ENCODE peak calls at places on chromosomes 12 and 14, in four cellular contexts. Y is CD8-positive, alpha-beta T cell; O is uterus; K is right cardiac atrium. B is an unnamed sample.
A peak's percentile ranks its signal among the peaks of the same experiment; 100 is the strongest.

GRCh38 chr14:36659010-36659821 is 2.4 kb upstream of the PAX9 start:
- DNase-seq in Y (no peak), O (no peak), K (peak; percentile 40), B (no peak)

GRCh38 chr12:132827763-132828703 is 636 bp downstream of the GOLGA3 start:
- DNase-seq in Y (no peak), O (no peak), K (peak; percentile 73), B (no peak)

GRCh38 chr14:22977684-22978486 is 4.5 kb downstream of the AJUBA start:
- DNase-seq in Y (no peak), O (peak; percentile 82), K (peak; percentile 75), B (no peak)

GRCh38 chr12:88538250-88538649 is 42.0 kb downstream of the KITLG start:
- DNase-seq in Y (no peak), O (no peak), K (no peak), B (no peak)

GRCh38 chr12:57727758-57728395 is 10.7 kb downstream of the AGAP2 start:
- DNase-seq in Y (no peak), O (no peak), K (no peak), B (peak; percentile 22)

GRCh38 chr12:5441497-5442236 is 9.8 kb downstream of the NTF3 start:
- DNase-seq in Y (no peak), O (no peak), K (no peak), B (no peak)

GRCh38 chr12:114850853-114851252 is 166.9 kb upstream of the TBX3 start:
- DNase-seq in Y (no peak), O (no peak), K (no peak), B (no peak)

GRCh38 chr14:22737052-22737451 is 29.4 kb upstream of the OXA1L start:
- DNase-seq in Y (no peak), O (no peak), K (no peak), B (no peak)

GRCh38 chr14:51308872-51309271 is 68.8 kb downstream of the TMX1 start:
- DNase-seq in Y (no peak), O (no peak), K (no peak), B (no peak)

GRCh38 chr14:33052899-33053400 is 114.3 kb downstream of the NPAS3 start:
- DNase-seq in Y (no peak), O (no peak), K (no peak), B (no peak)

GRCh38 chr12:53078425-53079225 is 565 bp downstream of the SPRYD3 start:
- DNase-seq in Y (peak; percentile 26), O (no peak), K (no peak), B (peak; percentile 76)

GRCh38 chr12:59934486-59934885 is 338.7 kb downstream of the SLC16A7 start:
- DNase-seq in Y (no peak), O (no peak), K (no peak), B (no peak)

GRCh38 chr12:4908694-4909396 is 860 bp upstream of the KCNA1 start:
- DNase-seq in Y (no peak), O (no peak), K (no peak), B (no peak)

GRCh38 chr12:112971248-112971647 is 7.1 kb upstream of the OAS2 start:
- DNase-seq in Y (no peak), O (no peak), K (peak; percentile 65), B (no peak)

GRCh38 chr14:24690492-24690891 is 56.5 kb upstream of the GZMB start:
- DNase-seq in Y (no peak), O (no peak), K (no peak), B (no peak)

GRCh38 chr12:1531654-1532366 is 62.6 kb downstream of the FBXL14 start:
- DNase-seq in Y (no peak), O (no peak), K (no peak), B (no peak)

GRCh38 chr14:64278458-64278857 is 15.7 kb downstream of the ESR2 start:
- DNase-seq in Y (no peak), O (no peak), K (no peak), B (no peak)

GRCh38 chr12:112233242-112233641 is 107.9 kb downstream of the TRAFD1 start:
- DNase-seq in Y (no peak), O (no peak), K (no peak), B (no peak)

GRCh38 chr14:101194356-101195308 is 291.1 kb upstream of the RTL1 start:
- DNase-seq in Y (no peak), O (peak; percentile 9), K (no peak), B (no peak)

GRCh38 chr12:88909510-88909909 is 329.2 kb upstream of the KITLG start:
- DNase-seq in Y (no peak), O (no peak), K (no peak), B (no peak)

GRCh38 chr12:28603801-28604200 is 413.5 kb downstream of the CCDC91 start:
- DNase-seq in Y (no peak), O (no peak), K (no peak), B (no peak)

GRCh38 chr12:95972832-95973465 is 23.2 kb downstream of the HAL start:
- DNase-seq in Y (no peak), O (no peak), K (no peak), B (no peak)
- H3K27ac ChIP-seq in Y (no peak overlapping the region), O (no peak overlapping the region), K (no peak overlapping the region), B (no peak overlapping the region)

GRCh38 chr12:10365716-10366433 is 24.0 kb downstream of the KLRK1 start:
- DNase-seq in Y (no peak), O (no peak), K (no peak), B (no peak)
- H3K27ac ChIP-seq in Y (peak overlapping the region; percentile 71), O (peak overlapping the region; percentile 94), K (peak overlapping the region; percentile 53), B (peak overlapping the region; percentile 49)

GRCh38 chr14:91116913-91117588 is 3.2 kb downstream of the DGLUCY start:
- DNase-seq in Y (no peak), O (no peak), K (no peak), B (no peak)
- H3K27ac ChIP-seq in Y (peak overlapping the region; percentile 41), O (peak overlapping the region; percentile 8), K (peak overlapping the region; percentile 58), B (peak overlapping the region; percentile 94)

GRCh38 chr12:54603173-54603814 is 14.8 kb upstream of the PPP1R1A start:
- DNase-seq in Y (peak; percentile 34), O (peak; percentile 43), K (peak; percentile 73), B (peak; percentile 62)
- H3K27ac ChIP-seq in Y (no peak overlapping the region), O (no peak overlapping the region), K (no peak overlapping the region), B (no peak overlapping the region)

GRCh38 chr12:51953925-51954324 is 2.4 kb downstream of the ACVR1B start:
- DNase-seq in Y (no peak), O (no peak), K (no peak), B (no peak)
- H3K27ac ChIP-seq in Y (no peak overlapping the region), O (peak overlapping the region; percentile 85), K (peak overlapping the region; percentile 85), B (no peak overlapping the region)

B was measured in CD4-positive, alpha-beta memory T cell.